ENCODE peak calls at places on chromosomes 5 and 9, in seven cellular contexts. I is A549, V is suprapubic skin, E is HCT116, N is adrenal gland, J is upper lobe of left lung, P is stomach. M is an unnamed sample.

GRCh38 chr5:11222169-11222568 is 461.1 kb upstream of the DAP start:
- DNase-seq in E (no peak), J (no peak), V (no peak), P (no peak), I (no peak), N (no peak), M (no peak)

GRCh38 chr5:15003511-15003920 is 131.9 kb upstream of the ANKH start:
- DNase-seq in P (peak), N (peak), V (no peak), E (peak), J (no peak), I (peak), M (no peak)

GRCh38 chr9:136520053-136520540 is 25.8 kb downstream of the NOTCH1 start:
- DNase-seq in P (no peak), E (no peak), I (peak), N (no peak), V (no peak), J (no peak), M (peak)

GRCh38 chr5:143121135-143121474 is 282.4 kb downstream of the NR3C1 start:
- DNase-seq in V (no peak), P (no peak), N (no peak), I (no peak), E (no peak), J (no peak), M (no peak)

GRCh38 chr5:96037128-96037527 is 75.5 kb upstream of the ELL2 start:
- DNase-seq in J (no peak), I (peak), P (no peak), N (no peak), V (no peak), E (no peak), M (no peak)

GRCh38 chr9:36764364-36765076 is 191.8 kb downstream of the MELK start:
- DNase-seq in E (no peak), P (no peak), J (no peak), N (no peak), I (peak), V (no peak), M (no peak)

GRCh38 chr5:122492675-122493074 is 180.6 kb downstream of the SNCAIP start:
- DNase-seq in P (no peak), E (peak), V (no peak), J (no peak), N (no peak), I (peak), M (no peak)

GRCh38 chr5:40150896-40151295 is 528.8 kb upstream of the PTGER4 start:
- DNase-seq in J (no peak), V (no peak), N (no peak), E (no peak), I (no peak), P (no peak), M (no peak)

GRCh38 chr5:57804007-57804444 is 321.4 kb upstream of the ACTBL2 start:
- DNase-seq in J (no peak), V (no peak), I (no peak), P (no peak), E (no peak), N (no peak), M (no peak)

GRCh38 chr5:61575103-61575502 is 243.0 kb downstream of the ZSWIM6 start:
- DNase-seq in N (peak), P (no peak), V (no peak), J (no peak), E (no peak), I (peak), M (no peak)

GRCh38 chr5:9557696-9558095 is 11.8 kb upstream of the SEMA5A start:
- DNase-seq in E (no peak), N (no peak), I (no peak), V (no peak), J (no peak), P (no peak), M (no peak)

GRCh38 chr9:89730715-89731114 is 125.9 kb downstream of the GADD45G start:
- DNase-seq in E (no peak), N (no peak), P (peak), I (no peak), J (peak), V (no peak), M (peak)

GRCh38 chr5:31090467-31090866 is 103.0 kb upstream of the CDH6 start:
- DNase-seq in E (no peak), P (no peak), N (no peak), V (no peak), J (no peak), I (no peak), M (no peak)

GRCh38 chr9:135328485-135329417 is 150.8 kb upstream of the PPP1R26 start:
- DNase-seq in N (no peak), P (no peak), J (peak), I (no peak), E (no peak), V (no peak), M (no peak)

GRCh38 chr5:123594434-123594833 is 82.5 kb downstream of the CSNK1G3 start:
- DNase-seq in V (no peak), E (no peak), I (no peak), J (no peak), N (no peak), P (no peak), M (no peak)

GRCh38 chr9:37421914-37422288 is 595 bp upstream of the GRHPR start:
- DNase-seq in V (no peak), P (peak), J (no peak), I (no peak), E (no peak), N (peak), M (peak)

GRCh38 chr9:137382728-137383452 is 40.1 kb downstream of the EXD3 start:
- DNase-seq in I (no peak), P (no peak), V (peak), J (peak), E (no peak), N (no peak), M (peak)

GRCh38 chr9:77215874-77216273 is 38.5 kb downstream of the VPS13A start:
- DNase-seq in E (no peak), N (no peak), P (no peak), V (no peak), I (peak), J (no peak), M (no peak)

GRCh38 chr5:60668715-60669304 is 31.2 kb downstream of the DEPDC1B start:
- DNase-seq in E (peak), I (peak), P (no peak), J (no peak), N (no peak), V (no peak), M (no peak)

GRCh38 chr9:80090317-80090716 is 518.6 kb downstream of the TLE4 start:
- DNase-seq in P (no peak), I (no peak), V (no peak), E (no peak), N (no peak), J (no peak), M (no peak)

GRCh38 chr9:121842612-121842978 is 191.2 kb downstream of the DAB2IP start:
- DNase-seq in P (no peak), V (no peak), E (no peak), J (no peak), N (no peak), I (peak), M (no peak)

GRCh38 chr5:154309361-154309725 is 118.8 kb downstream of the GALNT10 start:
- DNase-seq in N (no peak), P (no peak), V (no peak), J (no peak), E (no peak), I (peak), M (no peak)

GRCh38 chr5:1439388-1440097 is 5.7 kb downstream of the SLC6A3 start:
- DNase-seq in I (no peak), P (no peak), J (no peak), V (peak), N (no peak), E (no peak), M (no peak)

GRCh38 chr9:126861707-126862460 is 1.4 kb downstream of the ZBTB34 start:
- DNase-seq in E (no peak), I (no peak), N (no peak), P (no peak), V (no peak), J (no peak), M (no peak)

GRCh38 chr9:113228130-113228665 is 6.9 kb downstream of the SLC31A1 start:
- DNase-seq in E (no peak), I (no peak), V (no peak), N (peak), J (no peak), P (no peak), M (no peak)

GRCh38 chr5:1007221-1007680 is 1.4 kb upstream of the NKD2 start:
- DNase-seq in P (peak), N (peak), I (no peak), V (peak), E (no peak), J (peak), M (peak)

GRCh38 chr5:592158-592557 is 20.0 kb upstream of the CEP72 start:
- DNase-seq in V (peak), J (no peak), I (no peak), E (no peak), P (peak), N (no peak), M (peak)

GRCh38 chr9:27054841-27055240 is 49.4 kb upstream of the LRRC19 start:
- DNase-seq in E (no peak), P (no peak), N (no peak), I (no peak), V (no peak), J (no peak), M (no peak)

DNA sequence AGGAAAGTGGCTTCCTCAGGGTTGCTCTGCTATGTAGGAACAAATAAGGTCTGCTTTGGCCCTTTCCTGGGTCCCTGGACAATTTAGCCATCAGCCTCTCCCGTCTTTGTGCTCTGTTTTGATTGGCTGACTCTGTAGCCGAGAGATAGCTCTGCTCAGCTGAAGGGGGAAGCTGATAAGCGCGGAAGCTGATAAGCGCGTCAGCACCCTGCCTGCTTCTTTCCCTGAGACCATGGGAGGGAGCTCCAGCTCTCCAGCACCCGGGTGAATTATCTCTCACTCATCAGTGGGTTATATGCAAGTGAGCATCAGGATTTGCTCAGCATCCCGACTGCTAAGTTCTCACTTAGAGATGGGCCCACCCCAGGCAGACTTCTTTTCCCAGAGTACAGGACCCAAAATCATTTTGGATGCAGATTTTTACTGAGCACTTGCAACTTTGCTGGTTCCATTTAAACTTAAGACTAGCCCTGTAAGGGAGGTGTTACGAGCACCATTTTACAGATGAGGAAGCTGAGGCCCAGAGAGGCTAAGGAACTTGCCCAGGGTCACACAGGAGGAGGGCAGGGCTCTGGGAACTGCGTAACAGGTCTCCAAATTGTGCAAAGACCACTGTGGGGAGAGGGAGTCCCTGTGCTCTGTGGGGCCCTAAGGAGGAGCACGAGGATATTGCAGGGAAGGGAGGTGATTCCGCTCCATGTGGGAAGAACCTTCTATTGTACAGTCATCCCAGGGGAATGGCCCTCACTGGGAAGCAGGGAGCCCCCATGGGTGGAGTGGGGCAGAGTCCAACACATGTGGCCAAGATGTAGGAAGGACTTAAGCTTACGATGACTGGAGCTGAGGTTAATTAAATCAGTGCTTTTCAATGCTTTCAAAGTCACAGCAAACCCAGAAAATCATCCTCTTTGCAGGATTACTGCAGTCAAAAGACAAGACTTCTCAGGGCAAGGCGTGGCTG is 83.7 kb upstream of the ORM1 start:
- DNase-seq in J (no peak), E (no peak), I (peak), P (no peak), V (no peak), N (peak), M (no peak)
- TF ChIP-seq CTCF in J (no peak), E (no peak), I (no peak), P (no peak), V (no peak), N (no peak), M (peak)

DNA sequence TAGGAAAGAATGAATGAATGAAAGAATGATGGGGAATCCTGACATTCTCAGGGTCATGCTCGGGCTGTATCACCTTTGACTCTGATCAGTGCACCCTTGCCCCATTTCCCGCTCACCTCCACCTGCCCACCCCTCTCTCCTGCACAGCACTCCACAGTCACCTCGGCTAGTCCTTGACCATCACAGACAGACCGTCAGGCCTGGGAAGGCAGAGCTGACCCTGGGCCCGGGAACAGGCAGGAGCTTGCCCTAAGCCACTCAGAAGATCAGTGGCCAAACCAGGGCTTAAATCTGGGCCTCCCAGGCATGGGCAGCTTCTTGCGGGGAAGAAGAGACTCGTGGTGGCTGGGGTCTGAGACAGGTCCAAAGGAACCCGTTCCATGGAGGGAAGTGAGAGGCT is 3.6 kb downstream of the ST6GALNAC6 start:
- DNase-seq in N (no peak), V (no peak), P (no peak), I (no peak), E (no peak), J (no peak), M (no peak)
- TF ChIP-seq POLR2A in N (no peak), V (no peak), P (no peak), I (no peak), E (no peak), J (no peak), M (no peak)

GRCh38 chr9:2466703-2467102 is 154.9 kb upstream of the VLDLR start:
- DNase-seq in J (no peak), P (no peak), I (no peak), V (no peak), E (no peak), N (no peak), M (no peak)
- H3K4me3 ChIP-seq in J (no peak), P (no peak), I (no peak), V (no peak), E (no peak), N (no peak), M (no peak)

DNA sequence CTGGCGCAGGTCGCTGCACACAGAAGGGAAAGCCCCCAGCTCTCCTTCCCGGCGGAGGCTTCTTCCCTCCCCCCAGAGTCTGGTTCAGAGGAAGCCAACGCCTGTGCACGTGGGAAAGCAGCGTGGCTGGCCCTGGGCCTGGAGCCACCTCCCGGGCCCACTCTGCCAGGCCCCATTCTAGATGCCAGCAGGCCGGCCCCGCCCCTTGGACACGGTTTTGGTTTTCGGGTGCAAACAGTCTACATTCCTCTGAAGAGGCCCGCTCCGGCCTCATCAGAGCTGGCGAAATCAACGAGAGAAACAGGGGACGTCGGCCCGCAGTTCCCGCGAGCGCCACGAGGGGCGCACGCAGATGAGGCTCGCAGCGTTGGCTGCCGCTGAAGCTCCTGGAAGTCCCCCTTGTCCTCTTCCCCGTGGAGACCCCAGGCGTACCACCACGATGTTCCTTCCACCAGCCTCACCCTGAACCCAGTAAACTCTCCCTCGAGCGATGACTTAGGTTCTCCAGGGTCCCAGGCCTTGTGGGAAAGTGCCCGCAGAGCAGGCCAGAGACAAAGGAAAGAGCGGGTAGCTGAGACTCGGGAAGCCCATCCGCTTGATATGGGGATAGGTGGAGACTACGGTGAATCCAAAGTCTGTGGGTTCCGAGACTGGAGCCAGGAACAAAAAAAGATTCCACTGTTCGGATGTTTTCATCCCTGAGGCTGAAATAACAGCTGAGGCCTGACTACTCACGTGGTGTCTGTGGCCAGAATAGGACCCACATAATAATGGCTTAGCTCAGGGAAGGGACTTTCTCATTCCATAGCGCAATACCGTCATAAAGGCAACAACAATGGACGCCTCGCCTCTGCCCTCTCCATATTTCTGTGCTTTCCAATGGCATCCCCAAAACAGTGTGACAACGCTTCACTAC is 64.2 kb downstream of the KLF4 start:
- DNase-seq in V (peak), J (peak), E (peak), I (peak), N (peak), P (peak), M (peak)
- TF ChIP-seq CTCF in V (peak), J (peak), E (peak), I (peak), N (peak), P (no peak), M (peak)

DNA sequence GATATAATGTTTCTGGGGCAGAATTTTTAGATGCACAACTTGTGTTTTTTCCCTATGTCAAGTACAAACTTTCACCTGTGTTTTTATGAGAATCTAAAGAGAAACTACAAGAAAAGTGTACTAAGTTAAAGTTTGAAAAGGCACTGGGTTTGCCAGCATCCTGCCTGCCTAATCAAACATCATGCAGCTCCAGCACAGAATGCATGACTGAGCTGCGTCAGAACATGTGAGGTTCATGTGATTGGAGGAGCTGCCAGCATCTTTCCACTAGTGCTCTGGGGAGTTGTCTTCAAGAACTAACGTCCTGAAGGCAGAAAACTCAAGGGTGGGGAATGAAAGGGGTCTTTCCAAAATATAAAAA is 46.1 kb upstream of the RIC1 start:
- DNase-seq in I (no peak), V (no peak), J (no peak), N (no peak), E (no peak), P (no peak), M (no peak)
- TF ChIP-seq POLR2A in I (no peak), V (no peak), J (no peak), N (no peak), E (no peak), P (no peak), M (no peak)

GRCh38 chr9:35295369-35296036 is 133.7 kb downstream of the UNC13B start:
- DNase-seq in V (no peak), N (no peak), P (no peak), I (no peak), J (peak), E (no peak), M (no peak)

GRCh38 chr9:35293381-35293780 is 131.6 kb downstream of the UNC13B start:
- DNase-seq in I (no peak), V (no peak), J (no peak), E (no peak), P (no peak), N (no peak), M (no peak)

GRCh38 chr9:35294066-35294465 is 132.3 kb downstream of the UNC13B start:
- DNase-seq in P (no peak), N (no peak), I (no peak), V (no peak), J (no peak), E (no peak), M (no peak)
- H3K4me3 ChIP-seq in P (no peak), N (no peak), I (no peak), V (no peak), J (no peak), E (no peak), M (no peak)